ENCODE peak calls at places on chromosomes 12 and 14, in ten cellular contexts. R is aorta; K is thyroid gland; E is SJSA1; A is CD4-positive, alpha-beta T cell; M is pancreas; F is breast epithelium; P is fibroblast of lung; B is H9; U is transverse colon. H is an unnamed sample.

GRCh38 chr12:69068431-69068830 is 135.5 kb upstream of the CPM start:
- DNase-seq in R (no peak), K (no peak), E (no peak), A (no peak), M (no peak), F (no peak), P (no peak), B (no peak), U (peak; percentile 59), H (no peak)

GRCh38 chr12:3988519-3989217 is 115.5 kb upstream of the PARP11 start:
- DNase-seq in R (no peak), K (no peak), E (no peak), A (peak; percentile 27), M (no peak), F (no peak), P (no peak), B (no peak), U (no peak), H (no peak)

GRCh38 chr12:121537814-121538698 is 42.8 kb downstream of the KDM2B start:
- DNase-seq in R (peak; percentile 81), K (peak; percentile 46), E (no peak), A (peak; percentile 46), M (no peak), F (no peak), P (no peak), B (no peak), U (peak; percentile 20), H (peak; percentile 58)

GRCh38 chr12:83573676-83574075 is 887.0 kb downstream of the TMTC2 start:
- DNase-seq in R (no peak), K (no peak), E (no peak), A (no peak), M (no peak), F (no peak), P (peak; percentile 92), B (no peak), U (no peak), H (no peak)

GRCh38 chr12:126780343-126780742 is 1486.6 kb upstream of the TMEM132C start:
- DNase-seq in R (no peak), K (no peak), E (no peak), A (no peak), M (no peak), F (no peak), P (no peak), B (no peak), U (no peak), H (no peak)

GRCh38 chr12:70178038-70178437 is 65.2 kb upstream of the CNOT2 start:
- DNase-seq in R (no peak), K (no peak), E (no peak), A (no peak), M (no peak), F (no peak), P (peak; percentile 19), B (no peak), U (no peak), H (no peak)

GRCh38 chr12:42496886-42497285 is 92.7 kb downstream of the PRICKLE1 start:
- DNase-seq in R (no peak), K (no peak), E (no peak), A (no peak), M (no peak), F (no peak), P (no peak), B (no peak), U (no peak), H (no peak)

GRCh38 chr12:6784292-6784691 is 5.0 kb upstream of the CD4 start:
- DNase-seq in R (no peak), K (no peak), E (no peak), A (no peak), M (no peak), F (no peak), P (no peak), B (no peak), U (no peak), H (no peak)

DNA sequence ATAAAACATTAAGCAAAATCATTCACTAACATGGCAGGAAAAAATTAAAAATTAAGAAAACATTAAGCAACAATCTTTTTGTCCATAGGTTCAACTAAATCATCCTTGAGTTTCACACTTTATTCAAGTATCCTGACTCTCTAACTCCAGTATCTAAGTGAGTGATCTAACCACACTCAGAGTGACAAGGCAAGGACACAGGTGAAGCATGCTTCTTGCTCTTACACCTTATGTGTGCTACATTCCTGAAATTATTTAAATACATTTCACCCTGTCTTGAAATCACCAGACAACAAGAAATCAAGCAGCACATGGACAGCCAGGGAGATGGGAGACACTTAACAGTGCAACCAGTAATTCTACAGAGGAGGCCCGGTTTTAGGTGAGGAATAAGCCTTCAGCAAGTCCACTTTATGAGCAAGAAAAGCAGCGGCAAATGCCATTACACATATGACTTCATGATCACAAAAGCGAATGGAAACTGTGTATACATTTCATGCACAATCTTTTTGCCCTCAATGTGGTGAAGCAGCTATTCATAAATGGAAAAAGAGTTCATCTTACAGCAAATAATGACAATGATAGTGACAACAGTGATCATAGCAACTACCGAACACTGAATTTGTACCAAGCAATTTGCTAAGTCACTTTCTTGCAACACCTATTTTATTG is 37.4 kb downstream of the PHLDA1 start:
- DNase-seq in R (no peak), K (no peak), E (no peak), A (no peak), M (no peak), F (no peak), P (no peak), B (no peak), U (no peak), H (no peak)
- H3K27ac ChIP-seq in R (no peak overlapping the region), K (no peak overlapping the region), E (no peak overlapping the region), A (no peak overlapping the region), M (no peak overlapping the region), F (no peak overlapping the region), P (no peak overlapping the region), B (no peak overlapping the region), U (no peak overlapping the region), H (no peak overlapping the region)

GRCh38 chr14:101072070-101072469 is 168.5 kb upstream of the RTL1 start:
- DNase-seq in R (peak; percentile 34), K (no peak), E (no peak), A (no peak), M (no peak), F (peak; percentile 38), P (no peak), B (peak; percentile 27), U (no peak), H (no peak)

GRCh38 chr14:101073598-101073965 is 170.1 kb upstream of the RTL1 start:
- DNase-seq in R (peak; percentile 45), K (no peak), E (no peak), A (no peak), M (no peak), F (no peak), P (no peak), B (no peak), U (no peak), H (no peak)

GRCh38 chr14:101072945-101073597 is 169.5 kb upstream of the RTL1 start:
- DNase-seq in R (peak; percentile 88), K (no peak), E (peak; percentile 88), A (no peak), M (peak; percentile 47), F (peak; percentile 86), P (peak; percentile 93), B (peak; percentile 86), U (peak; percentile 81), H (no peak)

GRCh38 chr14:101071493-101071891 is 168.0 kb upstream of the RTL1 start:
- DNase-seq in R (peak; percentile 61), K (no peak), E (peak; percentile 22), A (no peak), M (peak; percentile 54), F (peak; percentile 24), P (no peak), B (peak; percentile 26), U (peak; percentile 6), H (no peak)

GRCh38 chr14:101072531-101072930 is 169.0 kb upstream of the RTL1 start:
- DNase-seq in R (peak; percentile 71), K (no peak), E (peak; percentile 32), A (no peak), M (no peak), F (peak; percentile 44), P (peak; percentile 30), B (peak; percentile 41), U (no peak), H (no peak)
- H3K27ac ChIP-seq in R (no peak overlapping the region), K (no peak overlapping the region), E (no peak overlapping the region), A (no peak overlapping the region), M (no peak overlapping the region), F (no peak overlapping the region), P (no peak overlapping the region), B (no peak overlapping the region), U (no peak overlapping the region), H (no peak overlapping the region)

GRCh38 chr14:34633697-34634096 is 3.7 kb upstream of the SNX6 start:
- DNase-seq in R (no peak), K (no peak), E (no peak), A (no peak), M (no peak), F (no peak), P (no peak), B (no peak), U (no peak), H (no peak)

GRCh38 chr14:34629657-34630529 is at the start of gene SNX6:
- DNase-seq in R (peak; percentile 95), K (peak; percentile 82), E (peak; percentile 76), A (peak; percentile 85), M (peak; percentile 93), F (peak; percentile 82), P (peak; percentile 72), B (peak; percentile 80), U (peak; percentile 85), H (peak; percentile 80)

GRCh38 chr14:34628681-34629135 is 1.2 kb downstream of the SNX6 start:
- DNase-seq in R (no peak), K (no peak), E (no peak), A (peak; percentile 11), M (no peak), F (no peak), P (no peak), B (no peak), U (peak; percentile 61), H (peak; percentile 40)

GRCh38 chr14:34632451-34632850 is 2.5 kb upstream of the SNX6 start:
- DNase-seq in R (no peak), K (no peak), E (no peak), A (no peak), M (no peak), F (no peak), P (no peak), B (no peak), U (no peak), H (no peak)

GRCh38 chr14:34629344-34629656 is 648 bp downstream of the SNX6 start:
- DNase-seq in R (no peak), K (no peak), E (no peak), A (no peak), M (no peak), F (no peak), P (no peak), B (no peak), U (no peak), H (no peak)
- H3K27ac ChIP-seq in R (peak overlapping the region; percentile 22), K (peak overlapping the region; percentile 80), E (peak overlapping the region; percentile 83), A (peak overlapping the region; percentile 89), M (peak overlapping the region; percentile 48), F (peak overlapping the region; percentile 96), P (peak overlapping the region; percentile 94), B (no peak overlapping the region), U (peak overlapping the region; percentile 95), H (peak overlapping the region; percentile 95)

GRCh38 chr14:103705158-103705523 is 10.1 kb downstream of the XRCC3 start:
- DNase-seq in R (no peak), K (peak; percentile 65), E (no peak), A (no peak), M (peak; percentile 64), F (no peak), P (no peak), B (no peak), U (no peak), H (no peak)

GRCh38 chr14:103707329-103708263 is 7.7 kb downstream of the XRCC3 start:
- DNase-seq in R (peak; percentile 64), K (no peak), E (no peak), A (no peak), M (peak; percentile 73), F (no peak), P (no peak), B (no peak), U (no peak), H (no peak)

GRCh38 chr14:103704708-103705107 is 10.5 kb downstream of the XRCC3 start:
- DNase-seq in R (no peak), K (no peak), E (peak; percentile 32), A (no peak), M (peak; percentile 20), F (no peak), P (no peak), B (no peak), U (no peak), H (no peak)

GRCh38 chr14:103706551-103707328 is 8.5 kb downstream of the XRCC3 start:
- DNase-seq in R (peak; percentile 71), K (no peak), E (no peak), A (no peak), M (peak; percentile 69), F (no peak), P (no peak), B (peak; percentile 30), U (no peak), H (no peak)

GRCh38 chr14:103705524-103706284 is 9.5 kb downstream of the XRCC3 start:
- DNase-seq in R (no peak), K (no peak), E (no peak), A (no peak), M (peak; percentile 70), F (no peak), P (no peak), B (peak; percentile 32), U (no peak), H (no peak)
- H3K27ac ChIP-seq in R (no peak overlapping the region), K (peak overlapping the region; percentile 52), E (no peak overlapping the region), A (no peak overlapping the region), M (no peak overlapping the region), F (peak overlapping the region; percentile 71), P (no peak overlapping the region), B (no peak overlapping the region), U (peak overlapping the region; percentile 8), H (no peak overlapping the region)

H was measured in CD8-positive, alpha-beta memory T cell.